ENCODE peak calls at places on chromosomes 7 and 10, in six cellular contexts. S is HCT116, O is breast epithelium, L is spleen, R is sigmoid colon, K is GM12891. X is an unnamed sample.

GRCh38 chr10:34235164-34235832 is 579.8 kb downstream of the PARD3 start:
- DNase-seq in S (no peak), O (no peak), L (no peak), R (no peak), K (no peak), X (no peak)

GRCh38 chr7:5479133-5479745 is 55.6 kb upstream of the TNRC18 start:
- DNase-seq in S (no peak), O (no peak), L (no peak), R (no peak), K (no peak), X (no peak)

GRCh38 chr7:159062596-159062995 is 82.1 kb downstream of the VIPR2 start:
- DNase-seq in S (no peak), O (no peak), L (no peak), R (no peak), K (no peak), X (no peak)

GRCh38 chr7:114414151-114415053 is at the start of gene FOXP2:
- DNase-seq in S (no peak), O (no peak), L (no peak), R (no peak), K (no peak), X (no peak)

GRCh38 chr10:97687785-97688781 is 1.0 kb upstream of the AVPI1 start:
- DNase-seq in S (no peak), O (no peak), L (peak; percentile 31), R (peak; percentile 78), K (no peak), X (no peak)

GRCh38 chr7:12839508-12840153 is 152.2 kb downstream of the ARL4A start:
- DNase-seq in S (no peak), O (no peak), L (no peak), R (no peak), K (no peak), X (no peak)

GRCh38 chr7:24751484-24751883 is 5.8 kb downstream of the GSDME start:
- DNase-seq in S (no peak), O (no peak), L (no peak), R (no peak), K (no peak), X (no peak)

GRCh38 chr7:102283477-102284189 is 3.0 kb upstream of the SH2B2 start:
- DNase-seq in S (no peak), O (no peak), L (no peak), R (no peak), K (no peak), X (no peak)

GRCh38 chr10:130017631-130018022 is 53.6 kb upstream of the EBF3 start:
- DNase-seq in S (no peak), O (no peak), L (peak; percentile 69), R (no peak), K (no peak), X (no peak)

GRCh38 chr7:112646787-112647186 is 143.4 kb downstream of the TMEM168 start:
- DNase-seq in S (no peak), O (no peak), L (peak; percentile 54), R (no peak), K (no peak), X (no peak)

DNA sequence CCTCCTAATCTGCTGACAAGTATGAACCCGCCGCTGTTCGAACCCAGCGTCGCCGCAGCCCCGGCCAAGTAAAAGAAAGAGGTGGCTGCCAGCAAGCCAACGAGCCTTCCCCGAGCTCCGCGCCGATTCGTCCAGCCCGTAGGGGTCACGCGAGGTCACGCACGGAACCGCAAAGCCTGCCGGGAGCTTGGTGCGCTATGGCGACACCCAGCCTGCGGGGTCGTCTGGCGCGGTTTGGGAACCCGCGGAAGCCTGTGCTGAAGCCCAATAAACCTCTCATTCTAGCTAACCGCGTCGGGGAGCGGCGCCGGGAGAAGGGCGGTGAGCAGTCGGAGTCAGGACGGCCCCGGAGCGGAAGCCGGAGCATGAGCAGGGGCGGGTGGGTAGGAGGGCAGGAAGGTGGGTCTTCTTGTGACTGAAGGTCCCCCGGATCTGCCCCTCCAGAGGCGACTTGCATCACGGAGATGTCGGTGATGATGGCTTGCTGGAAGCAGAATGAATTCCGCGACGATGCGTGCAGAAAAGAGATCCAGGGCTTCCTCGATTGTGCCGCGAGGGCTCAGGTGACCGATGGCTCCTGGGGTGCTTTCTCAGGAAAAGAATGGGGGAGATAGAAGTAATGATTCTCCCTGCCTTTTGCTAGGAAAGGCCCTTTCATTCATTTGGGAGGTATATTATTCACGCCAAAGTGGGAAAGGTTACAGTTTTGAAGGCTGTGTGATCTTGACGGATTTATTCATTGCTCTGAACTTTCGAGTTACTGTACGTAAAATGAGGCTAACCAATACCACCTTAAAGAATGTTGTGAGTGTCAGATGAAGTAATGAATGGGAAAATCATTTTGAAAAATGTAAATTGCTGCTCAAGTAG is at the start of gene CHCHD1:
- DNase-seq in S (peak; percentile 76), O (peak; percentile 92), L (peak; percentile 98), R (peak; percentile 96), K (peak; percentile 81), X (peak; percentile 91)
- TF ChIP-seq POLR2A in S (peak; percentile 91), O (no peak), L (peak; percentile 25), R (peak; percentile 67), K (peak; percentile 89), X (no peak)

GRCh38 chr10:4241724-4242345 is 456.8 kb upstream of the KLF6 start:
- DNase-seq in S (no peak), O (no peak), L (no peak), R (no peak), K (no peak), X (no peak)
- TF ChIP-seq POLR2AphosphoS5 in S (no peak), O (no peak), L (peak; percentile 53), R (peak; percentile 84), K (no peak), X (peak; percentile 56)

GRCh38 chr10:114477285-114477684 is 73.0 kb upstream of the AFAP1L2 start:
- DNase-seq in S (no peak), O (no peak), L (no peak), R (peak; percentile 91), K (no peak), X (no peak)
- TF ChIP-seq POLR2A in S (no peak), O (no peak), L (no peak), R (no peak), K (no peak), X (no peak)

GRCh38 chr7:107610353-107610752 is 30.3 kb downstream of the BCAP29 start:
- DNase-seq in S (no peak), O (no peak), L (no peak), R (no peak), K (no peak), X (no peak)
- TF ChIP-seq POLR2AphosphoS5 in S (no peak), O (no peak), L (no peak), R (no peak), K (no peak), X (no peak)

GRCh38 chr7:30775992-30776391 is 4.8 kb downstream of the MINDY4 start:
- DNase-seq in S (no peak), O (no peak), L (no peak), R (no peak), K (no peak), X (no peak)

GRCh38 chr7:30772984-30773383 is 1.8 kb downstream of the MINDY4 start:
- DNase-seq in S (no peak), O (no peak), L (no peak), R (no peak), K (no peak), X (no peak)

GRCh38 chr7:30776971-30777370 is 5.8 kb downstream of the MINDY4 start:
- DNase-seq in S (no peak), O (no peak), L (no peak), R (peak; percentile 61), K (no peak), X (no peak)

GRCh38 chr7:30771859-30772429 is 727 bp downstream of the MINDY4 start:
- DNase-seq in S (no peak), O (no peak), L (no peak), R (no peak), K (no peak), X (no peak)

GRCh38 chr7:30770936-30771858 is at the start of gene MINDY4:
- DNase-seq in S (peak; percentile 54), O (peak; percentile 79), L (peak; percentile 93), R (peak; percentile 93), K (peak; percentile 82), X (peak; percentile 78)
- TF ChIP-seq POLR2A in S (no peak), O (no peak), L (no peak), R (no peak), K (no peak), X (no peak)

GRCh38 chr7:137685439-137686164 is 161.2 kb downstream of the DGKI start:
- DNase-seq in S (no peak), O (no peak), L (no peak), R (no peak), K (no peak), X (no peak)
- TF ChIP-seq POLR2AphosphoS5 in S (no peak), O (no peak), L (no peak), R (no peak), K (no peak), X (no peak)